ENCODE peak calls at places on chromosomes 6 and 20, in six cellular contexts. O, S, R, Z, K and C are unnamed samples.

GRCh38 chr6:151004415-151005024 is 139.0 kb downstream of the MTHFD1L start:
- DNase-seq in Z (no peak), O (no peak), K (no peak), S (peak), R (no peak), C (peak)

GRCh38 chr6:16535564-16535963 is 225.7 kb downstream of the ATXN1 start:
- DNase-seq in O (no peak), K (no peak), R (no peak), Z (no peak), S (no peak), C (no peak)

GRCh38 chr6:1601616-1602355 is 7.9 kb upstream of the FOXC1 start:
- DNase-seq in S (no peak), K (no peak), R (no peak), O (no peak), Z (no peak), C (no peak)

GRCh38 chr20:25669826-25670422 is 26.7 kb downstream of the ZNF337 start:
- DNase-seq in S (peak), Z (no peak), R (peak), O (no peak), K (peak), C (peak)

GRCh38 chr6:46538800-46539199 is 47.6 kb upstream of the RCAN2 start:
- DNase-seq in S (no peak), Z (no peak), R (no peak), K (no peak), O (no peak), C (no peak)

GRCh38 chr6:87943191-87943590 is 104.5 kb upstream of the SPACA1 start:
- DNase-seq in R (no peak), O (no peak), S (no peak), Z (no peak), K (no peak), C (no peak)

GRCh38 chr20:52379723-52380336 is 188.3 kb upstream of the ZFP64 start:
- DNase-seq in K (peak), R (no peak), O (peak), Z (peak), S (peak), C (peak)

GRCh38 chr6:65259080-65259479 is 447.9 kb downstream of the EYS start:
- DNase-seq in O (no peak), S (peak), R (no peak), K (peak), Z (no peak), C (peak)

GRCh38 chr6:37858363-37858762 is 38.8 kb downstream of the ZFAND3 start:
- DNase-seq in S (no peak), R (no peak), Z (no peak), K (no peak), O (no peak), C (no peak)

GRCh38 chr6:70738028-70738427 is 70.3 kb downstream of the SMAP1 start:
- DNase-seq in O (no peak), Z (no peak), K (no peak), S (peak), R (no peak), C (no peak)

GRCh38 chr6:124741341-124741740 is 220.9 kb upstream of the RNF217 start:
- DNase-seq in Z (no peak), O (no peak), K (no peak), S (peak), R (no peak), C (no peak)

GRCh38 chr6:89281779-89282246 is 33.3 kb downstream of the GABRR2 start:
- DNase-seq in R (peak), O (peak), S (peak), Z (peak), K (peak), C (peak)

GRCh38 chr20:38997622-38998021 is 35.5 kb downstream of the DHX35 start:
- DNase-seq in R (peak), O (no peak), S (no peak), K (peak), Z (no peak), C (no peak)

GRCh38 chr6:167896648-167897047 is 69.9 kb downstream of the AFDN start:
- DNase-seq in S (no peak), K (no peak), Z (no peak), R (no peak), O (no peak), C (no peak)

GRCh38 chr20:2805682-2806350 is 5.4 kb upstream of the CPXM1 start:
- DNase-seq in R (peak), S (peak), O (peak), Z (no peak), K (no peak), C (no peak)

GRCh38 chr20:50313223-50313820 is 122.7 kb downstream of the CEBPB start:
- DNase-seq in R (no peak), Z (no peak), S (peak), O (no peak), K (no peak), C (no peak)

GRCh38 chr6:119171864-119172588 is 93.6 kb upstream of the FAM184A start:
- DNase-seq in R (no peak), S (no peak), O (no peak), Z (no peak), K (no peak), C (no peak)

GRCh38 chr6:15798856-15799255 is 136.0 kb upstream of the DTNBP1 start:
- DNase-seq in Z (no peak), O (no peak), R (no peak), S (no peak), K (no peak), C (no peak)

GRCh38 chr6:110876170-110876773 is 1.7 kb downstream of the AMD1 start:
- DNase-seq in Z (peak), S (peak), O (peak), K (peak), R (peak), C (peak)

GRCh38 chr20:34542439-34542838 is 16.1 kb upstream of the MAP1LC3A start:
- DNase-seq in S (no peak), K (no peak), Z (no peak), O (no peak), R (no peak), C (no peak)

GRCh38 chr6:30684386-30685156 is 1.9 kb downstream of the PPP1R18 start:
- DNase-seq in Z (no peak), O (no peak), S (peak), K (peak), R (no peak), C (peak)

GRCh38 chr6:65937982-65938381 is 231.0 kb upstream of the EYS start:
- DNase-seq in K (peak), S (no peak), R (no peak), Z (no peak), O (no peak), C (no peak)

GRCh38 chr20:12019677-12020076 is 102.0 kb downstream of the BTBD3 start:
- DNase-seq in S (no peak), K (no peak), R (no peak), O (no peak), Z (no peak), C (no peak)

GRCh38 chr6:129006685-129007514 is 124.0 kb downstream of the LAMA2 start:
- DNase-seq in S (peak), O (no peak), K (peak), R (no peak), Z (no peak), C (no peak)

GRCh38 chr20:59765599-59766177 is 161.3 kb downstream of the PHACTR3 start:
- DNase-seq in O (no peak), K (peak), S (no peak), Z (peak), R (peak), C (no peak)

GRCh38 chr6:102686461-102686860 is 1293.0 kb downstream of the GRIK2 start:
- DNase-seq in R (no peak), K (no peak), O (no peak), S (no peak), Z (no peak), C (no peak)

GRCh38 chr20:61951695-61952533 is 113.8 kb downstream of the TAF4 start:
- DNase-seq in S (peak), R (peak), O (peak), K (peak), Z (peak), C (peak)

GRCh38 chr20:61949363-61949713 is 116.3 kb downstream of the TAF4 start:
- DNase-seq in R (no peak), O (no peak), K (no peak), Z (no peak), S (no peak), C (no peak)

GRCh38 chr20:61950631-61951010 is 115.1 kb downstream of the TAF4 start:
- DNase-seq in K (no peak), Z (no peak), S (no peak), O (peak), R (no peak), C (no peak)

GRCh38 chr20:61948586-61949362 is 116.9 kb downstream of the TAF4 start:
- DNase-seq in O (no peak), R (no peak), S (no peak), Z (no peak), K (no peak), C (no peak)

DNA sequence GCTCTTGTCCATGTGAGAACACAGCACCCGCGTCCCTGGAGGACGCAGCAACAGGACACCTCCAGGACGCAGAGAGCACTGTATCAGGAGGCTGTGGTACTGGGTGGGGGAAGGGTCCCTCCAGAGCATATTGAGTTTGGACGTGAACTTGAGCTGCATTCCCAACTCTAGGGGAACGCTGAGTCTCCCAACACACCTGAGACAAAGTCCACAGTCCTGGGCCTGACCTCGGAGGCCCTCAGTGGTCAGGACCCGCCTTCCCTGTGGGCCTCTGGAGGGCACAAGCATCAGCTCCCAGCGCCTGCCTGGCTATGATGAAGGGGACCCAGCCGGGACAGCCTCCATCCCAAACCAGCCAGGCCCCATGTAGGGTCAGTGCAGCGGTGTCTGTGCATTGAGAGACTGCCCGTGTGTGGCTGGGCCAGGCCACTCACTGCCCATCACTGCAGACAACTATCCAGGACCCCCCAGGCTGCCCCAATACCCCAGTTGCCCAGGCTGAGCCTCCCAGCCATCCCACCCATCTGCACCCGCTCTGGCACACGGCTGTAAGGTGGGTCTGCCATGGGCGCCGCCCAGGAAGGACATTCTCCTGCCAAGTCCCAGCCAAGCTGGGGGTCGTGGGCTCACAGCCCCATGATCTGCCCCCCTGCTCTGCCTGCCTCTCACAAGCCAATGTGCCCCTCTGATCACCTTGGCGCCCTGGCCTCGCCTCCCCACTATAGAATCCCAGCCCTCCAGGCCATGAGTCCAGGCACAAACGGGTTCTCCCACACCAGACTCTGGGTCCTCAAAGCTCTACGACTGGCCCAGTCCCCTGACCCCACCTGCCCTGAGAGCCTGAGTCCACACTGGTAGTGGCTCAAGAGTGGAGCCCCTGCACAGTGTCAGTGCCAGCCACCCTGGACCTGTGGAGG is 115.7 kb downstream of the TAF4 start:
- DNase-seq in S (no peak), Z (no peak), O (peak), R (no peak), K (no peak), C (no peak)
- H2BK15ac ChIP-seq in S (no peak), Z (no peak), O (no peak), R (no peak), K (no peak), C (no peak)

DNA sequence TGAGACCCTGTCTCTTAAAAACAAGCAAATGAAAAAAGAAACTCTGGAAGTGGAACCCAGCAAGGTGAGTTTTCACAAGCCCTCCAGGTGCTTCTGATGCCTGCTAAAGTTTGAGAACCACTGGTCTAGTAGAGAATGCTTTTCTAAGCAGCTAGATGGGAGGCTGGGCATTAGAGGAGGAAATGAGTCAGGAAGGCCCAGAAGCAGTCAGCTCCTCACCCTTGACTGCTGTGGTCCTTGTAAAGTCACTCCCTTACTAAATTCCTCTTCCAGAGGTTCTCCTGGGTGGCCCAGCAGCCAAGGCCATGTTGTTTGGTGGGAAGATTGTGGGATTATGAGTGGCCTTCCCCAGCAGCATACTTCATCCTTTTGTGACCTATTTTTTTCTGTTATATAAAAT is 52.0 kb upstream of the FYN start:
- DNase-seq in R (no peak), K (no peak), O (no peak), S (peak), Z (no peak), C (peak)
- H2BK15ac ChIP-seq in R (no peak), K (no peak), O (no peak), S (no peak), Z (no peak), C (no peak)

GRCh38 chr6:109660526-109660925 is 30.5 kb downstream of the AK9 start:
- DNase-seq in K (peak), O (no peak), R (no peak), Z (no peak), S (no peak), C (no peak)
- H2BK15ac ChIP-seq in K (no peak), O (no peak), R (no peak), Z (no peak), S (no peak), C (no peak)

DNA sequence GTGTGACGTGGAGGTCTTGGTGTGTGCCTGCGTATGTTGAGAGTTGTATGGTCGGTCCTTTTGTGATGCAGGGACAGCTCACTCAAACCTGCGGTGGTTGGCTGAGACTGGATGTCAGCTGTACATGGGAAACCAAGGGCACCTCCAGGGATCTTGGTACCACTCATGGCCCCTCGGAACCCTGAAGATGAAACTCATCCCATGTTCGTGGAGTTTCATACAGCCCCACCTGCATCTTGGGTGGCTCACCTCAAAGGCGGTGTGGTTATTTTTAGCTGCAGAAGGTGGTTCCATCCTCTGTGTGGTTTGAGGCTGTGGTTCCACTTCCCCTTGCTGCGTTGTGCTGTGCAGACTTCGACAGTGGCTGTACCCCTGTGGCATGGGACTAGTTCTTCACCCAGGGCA is 52.6 kb upstream of the SLC22A1 start:
- DNase-seq in S (no peak), O (no peak), R (no peak), Z (no peak), K (no peak), C (no peak)
- H2BK15ac ChIP-seq in S (no peak), O (no peak), R (no peak), Z (no peak), K (no peak), C (no peak)

GRCh38 chr6:19643713-19644112 is 193.5 kb upstream of the ID4 start:
- DNase-seq in K (no peak), S (no peak), R (no peak), O (no peak), Z (no peak), C (no peak)

GRCh38 chr6:19638931-19639330 is 198.2 kb upstream of the ID4 start:
- DNase-seq in O (no peak), S (no peak), R (no peak), Z (no peak), K (no peak), C (no peak)

GRCh38 chr6:19643287-19643686 is 193.9 kb upstream of the ID4 start:
- DNase-seq in K (no peak), S (no peak), R (no peak), Z (no peak), O (no peak), C (no peak)
- H2BK15ac ChIP-seq in K (no peak), S (no peak), R (no peak), Z (no peak), O (no peak), C (no peak)

DNA sequence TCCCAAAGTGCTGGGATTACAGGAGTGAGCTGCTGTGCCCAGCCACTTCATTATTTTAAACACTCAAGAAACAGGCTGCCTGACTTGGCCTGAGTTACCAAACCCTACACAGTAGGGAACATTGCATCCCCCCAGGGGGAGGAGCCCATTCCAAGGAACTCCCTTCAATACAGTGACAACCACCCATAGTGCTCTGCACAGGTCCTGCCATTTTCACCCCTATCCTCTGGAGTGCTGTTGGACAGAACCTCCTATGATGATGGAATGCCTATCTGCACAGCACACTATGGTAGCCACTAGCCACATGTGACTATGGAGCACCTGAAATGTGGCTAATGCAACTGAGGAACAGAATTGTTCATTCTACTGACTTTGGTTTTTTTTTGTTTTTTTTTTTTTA is 11.7 kb downstream of the ACOT8 start:
- DNase-seq in S (no peak), R (no peak), O (no peak), Z (no peak), K (no peak), C (no peak)
- H2BK15ac ChIP-seq in S (no peak), R (no peak), O (no peak), Z (no peak), K (no peak), C (no peak)